ENCODE peak calls at places on chromosome 7, in seven cellular contexts. T is lower lobe of right lung, Z is GM12865, M is brain microvascular endothelial cell, C is psoas muscle, H is BJ, O is skeletal muscle cell. I is an unnamed sample.

GRCh38 chr7:34108150-34108549 is 202.8 kb downstream of the BMPER start:
- DNase-seq in O (peak), H (no peak), M (peak), T (no peak), C (peak), Z (no peak), I (no peak)

GRCh38 chr7:14184292-14184864 is 194.9 kb upstream of the ETV1 start:
- DNase-seq in O (no peak), Z (no peak), T (no peak), C (no peak), M (no peak), H (no peak), I (no peak)

GRCh38 chr7:44213872-44214595 is 13.3 kb downstream of the YKT6 start:
- DNase-seq in C (no peak), Z (peak), T (no peak), H (no peak), M (peak), O (no peak), I (peak)

GRCh38 chr7:76048668-76048988 is 722 bp downstream of the MDH2 start:
- DNase-seq in O (no peak), C (peak), H (no peak), Z (peak), M (no peak), T (peak), I (no peak)

GRCh38 chr7:32785365-32785764 is 106.2 kb downstream of the KBTBD2 start:
- DNase-seq in H (no peak), O (no peak), Z (no peak), T (no peak), C (no peak), M (no peak), I (no peak)

GRCh38 chr7:118252087-118252486 is 27.6 kb downstream of the ANKRD7 start:
- DNase-seq in H (no peak), M (no peak), T (no peak), Z (no peak), C (no peak), O (no peak), I (no peak)

GRCh38 chr7:80098795-80099194 is 35.8 kb upstream of the GNAI1 start:
- DNase-seq in Z (no peak), T (no peak), C (no peak), O (no peak), M (no peak), H (no peak), I (no peak)

GRCh38 chr7:98085674-98086073 is 21.0 kb upstream of the LMTK2 start:
- DNase-seq in Z (no peak), H (no peak), O (no peak), C (no peak), T (no peak), M (no peak), I (no peak)

GRCh38 chr7:154950992-154951391 is 51.9 kb downstream of the PAXIP1 start:
- DNase-seq in C (no peak), T (no peak), Z (no peak), M (no peak), O (no peak), H (no peak), I (no peak)

GRCh38 chr7:37476881-37477280 is 28.2 kb upstream of the ELMO1 start:
- DNase-seq in T (no peak), M (no peak), H (no peak), O (no peak), Z (no peak), C (no peak), I (no peak)

GRCh38 chr7:24354456-24354855 is 70.5 kb downstream of the NPY start:
- DNase-seq in H (no peak), M (no peak), T (no peak), Z (no peak), O (no peak), C (no peak), I (no peak)

GRCh38 chr7:111274882-111275281 is 184.0 kb downstream of the LRRN3 start:
- DNase-seq in M (peak), C (no peak), H (no peak), T (no peak), Z (no peak), O (no peak), I (peak)

GRCh38 chr7:66921396-66921917 is 432 bp downstream of the TMEM248 start:
- DNase-seq in M (peak), Z (no peak), H (no peak), T (no peak), O (peak), C (peak), I (peak)

GRCh38 chr7:34107306-34107705 is 202.0 kb downstream of the BMPER start:
- DNase-seq in H (peak), T (no peak), O (peak), Z (no peak), M (no peak), C (no peak), I (peak)

GRCh38 chr7:47508389-47509380 is 73.2 kb downstream of the TNS3 start:
- DNase-seq in Z (no peak), O (no peak), M (no peak), T (no peak), C (no peak), H (no peak), I (no peak)
- H3K4me3 ChIP-seq in Z (no peak), O (no peak), M (no peak), T (no peak), C (no peak), H (no peak), I (no peak)

DNA sequence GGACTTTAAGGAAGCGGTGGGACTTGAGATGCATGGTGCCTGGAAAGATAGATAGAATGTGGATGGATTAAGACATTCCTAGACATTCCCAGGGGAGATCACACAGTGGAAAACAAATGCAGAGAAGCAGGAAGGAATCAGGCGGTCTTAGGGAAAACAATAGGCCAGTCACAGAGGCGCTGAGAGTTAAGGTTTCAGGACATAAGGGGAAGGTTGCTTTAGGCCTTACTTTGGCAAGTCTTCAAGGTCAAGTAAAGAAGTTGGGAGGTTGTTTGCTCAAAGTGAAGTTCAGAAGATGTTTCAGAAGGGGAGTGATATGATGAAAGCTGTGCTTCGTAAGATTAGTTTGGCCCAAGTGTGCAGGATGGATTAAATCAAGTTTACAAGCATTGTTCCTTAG is 109.4 kb downstream of the SUGCT start:
- DNase-seq in O (no peak), M (no peak), T (no peak), Z (no peak), C (no peak), H (no peak), I (no peak)
- H3K4me3 ChIP-seq in O (no peak), M (no peak), T (no peak), Z (no peak), C (no peak), H (no peak), I (no peak)

GRCh38 chr7:122518488-122518887 is 180.4 kb downstream of the RNF133 start:
- DNase-seq in T (no peak), O (no peak), C (no peak), M (no peak), H (no peak), Z (peak), I (no peak)
- H3K4me3 ChIP-seq in T (no peak), O (no peak), C (no peak), M (no peak), H (no peak), Z (no peak), I (no peak)

GRCh38 chr7:106281919-106282318 is 2.9 kb downstream of the NAMPT start:
- DNase-seq in O (no peak), Z (peak), T (no peak), C (no peak), M (no peak), H (no peak), I (no peak)

GRCh38 chr7:106282852-106283251 is 1.9 kb downstream of the NAMPT start:
- DNase-seq in T (no peak), M (no peak), Z (no peak), H (no peak), C (no peak), O (no peak), I (no peak)

GRCh38 chr7:106283501-106283830 is 1.3 kb downstream of the NAMPT start:
- DNase-seq in C (no peak), M (no peak), H (no peak), T (no peak), Z (no peak), O (no peak), I (no peak)

GRCh38 chr7:106281127-106281526 is 3.7 kb downstream of the NAMPT start:
- DNase-seq in M (no peak), H (no peak), Z (no peak), C (no peak), T (no peak), O (no peak), I (no peak)

DNA sequence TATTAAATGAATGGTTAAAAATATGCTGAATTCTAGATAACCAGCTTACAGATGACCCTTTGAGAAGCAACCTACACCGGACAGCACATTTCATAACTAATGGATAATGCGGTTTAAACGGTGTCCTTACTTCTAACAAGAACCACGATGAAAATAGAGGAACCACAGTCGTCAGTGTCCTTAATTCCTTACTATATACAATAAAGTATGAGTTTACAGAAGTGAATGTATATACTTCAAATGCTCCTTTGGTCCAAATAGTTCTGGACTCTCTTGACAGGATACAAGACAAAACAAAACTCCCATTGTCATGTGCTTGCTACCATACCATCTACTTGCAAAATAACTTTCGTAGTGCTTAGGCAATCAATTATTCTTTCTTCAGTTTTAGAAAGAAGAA is 2.4 kb downstream of the NAMPT start:
- DNase-seq in Z (peak), H (no peak), T (no peak), C (no peak), M (no peak), O (no peak), I (no peak)
- H3K4me3 ChIP-seq in Z (peak), H (no peak), T (peak), C (peak), M (no peak), O (peak), I (no peak)

GRCh38 chr7:130906575-130906974 is 172.6 kb upstream of the KLF14 start:
- DNase-seq in T (no peak), H (no peak), O (no peak), C (no peak), M (no peak), Z (no peak), I (no peak)

GRCh38 chr7:130909881-130910672 is 176.1 kb upstream of the KLF14 start:
- DNase-seq in O (no peak), T (no peak), Z (no peak), C (no peak), H (no peak), M (no peak), I (no peak)

GRCh38 chr7:130907439-130907838 is 173.4 kb upstream of the KLF14 start:
- DNase-seq in Z (no peak), O (no peak), T (no peak), H (no peak), C (no peak), M (no peak), I (no peak)

GRCh38 chr7:130909161-130909836 is 175.3 kb upstream of the KLF14 start:
- DNase-seq in Z (no peak), T (no peak), O (no peak), C (no peak), M (no peak), H (no peak), I (no peak)

GRCh38 chr7:130908345-130909160 is 174.5 kb upstream of the KLF14 start:
- DNase-seq in Z (no peak), T (no peak), O (no peak), H (no peak), M (no peak), C (no peak), I (no peak)
- H3K4me3 ChIP-seq in Z (no peak), T (no peak), O (peak), H (peak), M (peak), C (no peak), I (peak)

GRCh38 chr7:143239822-143240221 is 18.0 kb downstream of the TAS2R40 start:
- DNase-seq in H (peak), C (no peak), T (no peak), Z (no peak), O (peak), M (no peak), I (no peak)

GRCh38 chr7:143243011-143243410 is 20.2 kb upstream of the GSTK1 start:
- DNase-seq in Z (no peak), H (no peak), M (no peak), T (no peak), C (no peak), O (no peak), I (no peak)

GRCh38 chr7:143237363-143237762 is 15.5 kb downstream of the TAS2R40 start:
- DNase-seq in H (no peak), O (no peak), C (no peak), M (no peak), T (no peak), Z (no peak), I (no peak)

GRCh38 chr7:143238289-143238995 is 16.6 kb downstream of the TAS2R40 start:
- DNase-seq in C (no peak), Z (no peak), M (no peak), O (no peak), H (no peak), T (no peak), I (no peak)

GRCh38 chr7:143240323-143241168 is 18.7 kb downstream of the TAS2R40 start:
- DNase-seq in H (peak), C (peak), O (peak), M (peak), T (no peak), Z (peak), I (peak)
- H3K4me3 ChIP-seq in H (no peak), C (no peak), O (no peak), M (no peak), T (no peak), Z (no peak), I (no peak)

GRCh38 chr7:26662646-26663045 is 201.7 kb downstream of the SKAP2 start:
- DNase-seq in M (no peak), Z (no peak), T (no peak), H (no peak), O (no peak), C (no peak), I (no peak)

GRCh38 chr7:26668821-26669220 is 195.6 kb downstream of the SKAP2 start:
- DNase-seq in H (no peak), C (no peak), Z (no peak), O (no peak), T (no peak), M (no peak), I (no peak)

GRCh38 chr7:26663905-26664673 is 200.3 kb downstream of the SKAP2 start:
- DNase-seq in M (no peak), C (no peak), H (no peak), Z (no peak), T (no peak), O (no peak), I (no peak)

GRCh38 chr7:26667514-26668133 is 196.8 kb downstream of the SKAP2 start:
- DNase-seq in O (peak), M (peak), H (peak), C (peak), Z (peak), T (no peak), I (peak)

GRCh38 chr7:26664735-26665420 is 199.5 kb downstream of the SKAP2 start:
- DNase-seq in O (no peak), M (no peak), Z (peak), C (no peak), H (no peak), T (no peak), I (no peak)
- H3K4me3 ChIP-seq in O (no peak), M (no peak), Z (no peak), C (no peak), H (no peak), T (peak), I (no peak)